ENCODE peak calls at places on chromosome 16, in five cellular contexts. One of them, this sample, is unnamed.

GRCh38 chr16:81833751-81834150 is 54.7 kb downstream of the PLCG2 start:
- DNase-seq in tibial nerve: no peak
- DNase-seq in lower lobe of right lung: no peak
- DNase-seq in mucosa of descending colon: no peak
- DNase-seq in right atrium auricular region: no peak
- DNase-seq in this sample: no peak

GRCh38 chr16:77541131-77541530 is 106.3 kb upstream of the ADAMTS18 start:
- DNase-seq in tibial nerve: no peak
- DNase-seq in lower lobe of right lung: no peak
- DNase-seq in mucosa of descending colon: no peak
- DNase-seq in right atrium auricular region: no peak
- DNase-seq in this sample: no peak

GRCh38 chr16:86865866-86866675 is 287.7 kb downstream of the FOXL1 start:
- DNase-seq in tibial nerve: no peak
- DNase-seq in lower lobe of right lung: no peak
- DNase-seq in mucosa of descending colon: no peak
- DNase-seq in right atrium auricular region: peak
- DNase-seq in this sample: peak

GRCh38 chr16:48408688-48409087 is 23.5 kb upstream of the SIAH1 start:
- DNase-seq in tibial nerve: peak
- DNase-seq in lower lobe of right lung: peak
- DNase-seq in mucosa of descending colon: peak
- DNase-seq in right atrium auricular region: no peak
- DNase-seq in this sample: no peak

GRCh38 chr16:14562691-14563491 is 67.2 kb downstream of the PARN start:
- DNase-seq in tibial nerve: peak
- DNase-seq in lower lobe of right lung: no peak
- DNase-seq in mucosa of descending colon: peak
- DNase-seq in right atrium auricular region: peak
- DNase-seq in this sample: no peak

GRCh38 chr16:53515259-53515658 is 12.2 kb upstream of the AKTIP start:
- DNase-seq in tibial nerve: no peak
- DNase-seq in lower lobe of right lung: no peak
- DNase-seq in mucosa of descending colon: no peak
- DNase-seq in right atrium auricular region: no peak
- DNase-seq in this sample: no peak

GRCh38 chr16:56897026-56897799 is 32.2 kb downstream of the SLC12A3 start:
- DNase-seq in tibial nerve: no peak
- DNase-seq in lower lobe of right lung: no peak
- DNase-seq in mucosa of descending colon: no peak
- DNase-seq in right atrium auricular region: no peak
- DNase-seq in this sample: no peak

GRCh38 chr16:8846401-8846932 is 22.3 kb downstream of the CARHSP1 start:
- DNase-seq in tibial nerve: no peak
- DNase-seq in lower lobe of right lung: no peak
- DNase-seq in mucosa of descending colon: no peak
- DNase-seq in right atrium auricular region: no peak
- DNase-seq in this sample: no peak

GRCh38 chr16:84175351-84176081 is 11.3 kb downstream of the TAF1C start:
- DNase-seq in tibial nerve: peak
- DNase-seq in lower lobe of right lung: peak
- DNase-seq in mucosa of descending colon: peak
- DNase-seq in right atrium auricular region: no peak
- DNase-seq in this sample: peak

GRCh38 chr16:85629853-85630252 is 16.7 kb downstream of the GSE1 start:
- DNase-seq in tibial nerve: no peak
- DNase-seq in lower lobe of right lung: no peak
- DNase-seq in mucosa of descending colon: no peak
- DNase-seq in right atrium auricular region: no peak
- DNase-seq in this sample: no peak

GRCh38 chr16:27920391-27920891 is 143.1 kb downstream of the GSG1L start:
- DNase-seq in tibial nerve: no peak
- DNase-seq in lower lobe of right lung: no peak
- DNase-seq in mucosa of descending colon: no peak
- DNase-seq in right atrium auricular region: no peak
- DNase-seq in this sample: no peak

GRCh38 chr16:24537474-24538337 is 1.7 kb upstream of the RBBP6 start:
- DNase-seq in tibial nerve: no peak
- DNase-seq in lower lobe of right lung: no peak
- DNase-seq in mucosa of descending colon: no peak
- DNase-seq in right atrium auricular region: no peak
- DNase-seq in this sample: no peak

GRCh38 chr16:24538756-24539294 is 541 bp upstream of the RBBP6 start:
- DNase-seq in tibial nerve: no peak
- DNase-seq in lower lobe of right lung: no peak
- DNase-seq in mucosa of descending colon: no peak
- DNase-seq in right atrium auricular region: peak
- DNase-seq in this sample: no peak

GRCh38 chr16:24534634-24535033 is 4.7 kb upstream of the RBBP6 start:
- DNase-seq in tibial nerve: no peak
- DNase-seq in lower lobe of right lung: no peak
- DNase-seq in mucosa of descending colon: no peak
- DNase-seq in right atrium auricular region: no peak
- DNase-seq in this sample: no peak

GRCh38 chr16:24536671-24537070 is 2.7 kb upstream of the RBBP6 start:
- DNase-seq in tibial nerve: no peak
- DNase-seq in lower lobe of right lung: no peak
- DNase-seq in mucosa of descending colon: no peak
- DNase-seq in right atrium auricular region: no peak
- DNase-seq in this sample: no peak

GRCh38 chr16:24535827-24536226 is 3.5 kb upstream of the RBBP6 start:
- DNase-seq in tibial nerve: no peak
- DNase-seq in lower lobe of right lung: no peak
- DNase-seq in mucosa of descending colon: no peak
- DNase-seq in right atrium auricular region: no peak
- DNase-seq in this sample: no peak
- TF ChIP-seq CTCF in tibial nerve: no peak
- TF ChIP-seq CTCF in lower lobe of right lung: no peak
- TF ChIP-seq CTCF in mucosa of descending colon: no peak
- TF ChIP-seq CTCF in right atrium auricular region: no peak
- TF ChIP-seq CTCF in this sample: no peak

GRCh38 chr16:62213763-62214162 is 177.5 kb upstream of the CDH8 start:
- DNase-seq in tibial nerve: no peak
- DNase-seq in lower lobe of right lung: no peak
- DNase-seq in mucosa of descending colon: no peak
- DNase-seq in right atrium auricular region: no peak
- DNase-seq in this sample: no peak
- TF ChIP-seq CTCF in tibial nerve: no peak
- TF ChIP-seq CTCF in lower lobe of right lung: no peak
- TF ChIP-seq CTCF in mucosa of descending colon: no peak
- TF ChIP-seq CTCF in right atrium auricular region: no peak
- TF ChIP-seq CTCF in this sample: no peak

GRCh38 chr16:2859686-2860265 is 1.8 kb upstream of the PRSS22 start:
- DNase-seq in tibial nerve: no peak
- DNase-seq in lower lobe of right lung: no peak
- DNase-seq in mucosa of descending colon: peak
- DNase-seq in right atrium auricular region: no peak
- DNase-seq in this sample: no peak

GRCh38 chr16:2856686-2857450 is 1.1 kb downstream of the PRSS22 start:
- DNase-seq in tibial nerve: no peak
- DNase-seq in lower lobe of right lung: no peak
- DNase-seq in mucosa of descending colon: peak
- DNase-seq in right atrium auricular region: no peak
- DNase-seq in this sample: no peak

GRCh38 chr16:2857451-2858244 is at the start of gene PRSS22:
- DNase-seq in tibial nerve: no peak
- DNase-seq in lower lobe of right lung: peak
- DNase-seq in mucosa of descending colon: peak
- DNase-seq in right atrium auricular region: no peak
- DNase-seq in this sample: no peak

GRCh38 chr16:2856061-2856670 is 1.8 kb downstream of the PRSS22 start:
- DNase-seq in tibial nerve: no peak
- DNase-seq in lower lobe of right lung: no peak
- DNase-seq in mucosa of descending colon: peak
- DNase-seq in right atrium auricular region: no peak
- DNase-seq in this sample: no peak

GRCh38 chr16:2858245-2859025 is 465 bp upstream of the PRSS22 start:
- DNase-seq in tibial nerve: no peak
- DNase-seq in lower lobe of right lung: peak
- DNase-seq in mucosa of descending colon: peak
- DNase-seq in right atrium auricular region: no peak
- DNase-seq in this sample: no peak
- TF ChIP-seq CTCF in tibial nerve: no peak
- TF ChIP-seq CTCF in lower lobe of right lung: no peak
- TF ChIP-seq CTCF in mucosa of descending colon: no peak
- TF ChIP-seq CTCF in right atrium auricular region: no peak
- TF ChIP-seq CTCF in this sample: no peak

DNA sequence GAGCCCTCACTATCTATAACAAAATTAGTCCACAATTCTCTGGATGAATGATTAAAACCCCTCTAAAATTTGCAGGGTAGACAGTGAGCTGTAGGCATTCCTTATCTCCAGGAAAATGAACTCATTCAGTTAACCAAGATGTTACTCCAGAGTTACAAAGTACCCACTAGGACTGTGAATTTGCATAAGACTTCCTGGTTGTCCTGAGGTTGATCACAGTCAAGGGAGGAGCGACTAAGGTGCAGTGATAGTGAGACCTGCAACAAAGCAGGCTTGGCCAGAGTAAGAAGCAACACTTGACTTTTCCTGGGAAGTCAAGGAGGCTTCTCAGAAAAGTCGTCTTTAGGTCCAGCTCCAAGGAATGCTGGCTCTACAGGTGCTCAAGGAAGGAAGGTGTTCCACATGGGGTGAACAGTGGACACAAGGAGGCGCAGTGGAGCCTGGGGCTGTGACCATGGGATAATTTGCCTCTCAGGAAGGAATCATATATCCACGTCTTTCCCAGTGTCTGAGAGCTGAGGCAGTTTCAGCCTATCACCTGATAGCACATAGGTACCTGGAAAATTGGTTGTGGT is 821.0 kb upstream of the EEF2KMT start:
- DNase-seq in tibial nerve: no peak
- DNase-seq in lower lobe of right lung: no peak
- DNase-seq in mucosa of descending colon: peak
- DNase-seq in right atrium auricular region: no peak
- DNase-seq in this sample: no peak
- TF ChIP-seq CTCF in tibial nerve: no peak
- TF ChIP-seq CTCF in lower lobe of right lung: no peak
- TF ChIP-seq CTCF in mucosa of descending colon: no peak
- TF ChIP-seq CTCF in right atrium auricular region: no peak
- TF ChIP-seq CTCF in this sample: no peak

GRCh38 chr16:3457434-3458252 is 14.2 kb downstream of the NAA60 start:
- DNase-seq in tibial nerve: peak
- DNase-seq in lower lobe of right lung: peak
- DNase-seq in mucosa of descending colon: peak
- DNase-seq in right atrium auricular region: peak
- DNase-seq in this sample: peak
- TF ChIP-seq CTCF in tibial nerve: peak
- TF ChIP-seq CTCF in lower lobe of right lung: peak
- TF ChIP-seq CTCF in mucosa of descending colon: peak
- TF ChIP-seq CTCF in right atrium auricular region: peak
- TF ChIP-seq CTCF in this sample: peak

GRCh38 chr16:2038359-2039285 is 9.0 kb downstream of the NTHL1 start:
- DNase-seq in tibial nerve: no peak
- DNase-seq in lower lobe of right lung: no peak
- DNase-seq in mucosa of descending colon: no peak
- DNase-seq in right atrium auricular region: no peak
- DNase-seq in this sample: no peak

GRCh38 chr16:2042171-2042570 is 5.5 kb downstream of the NTHL1 start:
- DNase-seq in tibial nerve: no peak
- DNase-seq in lower lobe of right lung: peak
- DNase-seq in mucosa of descending colon: peak
- DNase-seq in right atrium auricular region: no peak
- DNase-seq in this sample: no peak

GRCh38 chr16:2039286-2040030 is 8.2 kb downstream of the NTHL1 start:
- DNase-seq in tibial nerve: peak
- DNase-seq in lower lobe of right lung: peak
- DNase-seq in mucosa of descending colon: peak
- DNase-seq in right atrium auricular region: peak
- DNase-seq in this sample: no peak

GRCh38 chr16:2040450-2041105 is 7.1 kb downstream of the NTHL1 start:
- DNase-seq in tibial nerve: no peak
- DNase-seq in lower lobe of right lung: no peak
- DNase-seq in mucosa of descending colon: no peak
- DNase-seq in right atrium auricular region: no peak
- DNase-seq in this sample: no peak

DNA sequence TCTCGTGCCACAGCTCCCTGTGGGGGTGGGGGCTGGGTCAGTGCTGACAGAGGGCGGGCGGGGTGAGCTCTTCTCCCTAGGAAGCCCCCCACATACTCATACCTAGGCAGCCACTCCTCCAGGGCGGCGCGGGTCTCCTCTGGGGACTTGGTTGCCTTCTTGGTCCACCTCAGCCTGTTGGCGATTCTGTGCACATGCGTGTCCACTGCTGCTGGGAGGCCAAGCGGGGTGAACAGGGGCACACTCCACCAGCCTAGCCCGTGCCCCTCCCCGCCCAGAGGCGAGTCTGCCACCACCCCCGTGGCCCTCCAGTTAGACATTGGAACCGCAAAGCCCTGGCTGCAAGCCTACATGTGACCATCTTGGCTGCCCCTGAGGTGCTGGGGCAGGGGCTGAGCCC is 7.6 kb downstream of the NTHL1 start:
- DNase-seq in tibial nerve: no peak
- DNase-seq in lower lobe of right lung: no peak
- DNase-seq in mucosa of descending colon: no peak
- DNase-seq in right atrium auricular region: no peak
- DNase-seq in this sample: no peak
- TF ChIP-seq CTCF in tibial nerve: no peak
- TF ChIP-seq CTCF in lower lobe of right lung: no peak
- TF ChIP-seq CTCF in mucosa of descending colon: no peak
- TF ChIP-seq CTCF in right atrium auricular region: no peak
- TF ChIP-seq CTCF in this sample: no peak

DNA sequence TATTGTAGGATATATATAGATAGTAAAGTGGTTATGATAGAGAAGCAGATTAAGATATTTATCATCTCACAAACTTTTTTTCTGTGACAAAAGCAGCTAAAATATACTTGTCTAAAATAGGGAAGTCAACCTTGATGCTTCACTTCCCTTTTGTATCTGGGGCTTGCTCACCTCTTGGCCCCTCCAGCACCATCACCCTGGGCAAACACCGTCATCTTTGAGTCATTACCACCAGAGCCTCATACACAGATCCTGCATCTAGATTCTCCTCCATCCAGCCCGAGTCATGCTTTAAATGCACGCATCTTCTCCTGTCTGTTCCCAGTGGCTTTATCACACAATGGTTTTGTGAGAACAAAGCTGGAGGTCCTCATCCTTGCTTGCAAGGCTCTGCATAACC is 1062.7 kb upstream of the EEF2KMT start:
- DNase-seq in tibial nerve: no peak
- DNase-seq in lower lobe of right lung: no peak
- DNase-seq in mucosa of descending colon: no peak
- DNase-seq in right atrium auricular region: no peak
- DNase-seq in this sample: no peak
- TF ChIP-seq CTCF in tibial nerve: no peak
- TF ChIP-seq CTCF in lower lobe of right lung: no peak
- TF ChIP-seq CTCF in mucosa of descending colon: no peak
- TF ChIP-seq CTCF in right atrium auricular region: no peak
- TF ChIP-seq CTCF in this sample: no peak

DNA sequence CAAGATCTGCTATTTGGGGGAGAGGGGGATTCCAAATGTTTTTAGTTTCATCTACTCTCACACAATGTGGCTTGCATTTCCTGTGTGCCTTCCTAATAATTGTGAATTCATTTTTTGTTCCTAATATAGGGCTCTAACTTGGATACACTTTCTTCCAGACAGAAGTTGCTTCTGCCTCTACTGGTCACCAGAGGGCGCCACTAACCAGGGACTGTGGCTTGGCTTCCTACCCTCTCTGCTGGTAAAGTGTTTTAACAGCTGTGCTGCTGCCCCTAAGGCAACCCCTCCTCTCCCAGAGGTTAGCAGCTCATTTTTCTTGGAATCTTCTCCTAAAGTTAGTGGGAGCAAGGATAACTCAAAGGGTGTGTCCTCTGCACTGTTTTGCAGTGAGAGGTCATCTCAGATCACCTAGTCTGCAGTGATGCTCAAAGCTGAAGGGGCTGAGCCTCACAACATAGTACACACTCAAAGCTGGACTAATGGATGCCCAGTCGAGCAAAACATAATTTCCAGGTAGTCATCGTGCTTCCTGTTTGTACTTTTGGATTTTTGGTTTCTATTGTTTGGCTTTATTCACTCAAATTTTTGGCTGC is 5.0 kb upstream of the PRSS54 start:
- DNase-seq in tibial nerve: no peak
- DNase-seq in lower lobe of right lung: no peak
- DNase-seq in mucosa of descending colon: no peak
- DNase-seq in right atrium auricular region: no peak
- DNase-seq in this sample: no peak
- TF ChIP-seq CTCF in tibial nerve: no peak
- TF ChIP-seq CTCF in lower lobe of right lung: peak
- TF ChIP-seq CTCF in mucosa of descending colon: peak
- TF ChIP-seq CTCF in right atrium auricular region: peak
- TF ChIP-seq CTCF in this sample: no peak